ENCODE peak calls at places on chromosomes 2 and 18, in four cellular contexts. G is SK-N-SH, W is sigmoid colon, M is lung. F is an unnamed sample.

GRCh38 chr2:228613133-228613532 is 431.6 kb upstream of the SPHKAP start:
- DNase-seq in G (no peak), W (no peak), M (no peak), F (no peak)

GRCh38 chr2:68387408-68388350 is 22.6 kb downstream of the PLEK start:
- DNase-seq in G (no peak), W (no peak), M (no peak), F (no peak)

GRCh38 chr2:194319222-194319992 is 1337.6 kb upstream of the SLC39A10 start:
- DNase-seq in G (peak), W (no peak), M (no peak), F (no peak)

GRCh38 chr2:69278366-69278765 is 108.7 kb downstream of the GFPT1 start:
- DNase-seq in G (no peak), W (no peak), M (no peak), F (no peak)

GRCh38 chr2:96832751-96833507 is 10.9 kb downstream of the ANKRD23 start:
- DNase-seq in G (no peak), W (peak), M (peak), F (no peak)

GRCh38 chr18:74196220-74197119 is 48.1 kb downstream of the TIMM21 start:
- DNase-seq in G (peak), W (no peak), M (peak), F (peak)

GRCh38 chr2:228474466-228474865 is 293.0 kb upstream of the SPHKAP start:
- DNase-seq in G (no peak), W (no peak), M (no peak), F (no peak)

GRCh38 chr2:239370403-239370802 is 30.4 kb downstream of the HDAC4 start:
- DNase-seq in G (peak), W (peak), M (no peak), F (no peak)

GRCh38 chr18:51195602-51196115 is 1.8 kb downstream of the MEX3C start:
- DNase-seq in G (peak), W (no peak), M (no peak), F (no peak)

GRCh38 chr2:236160366-236161081 is 7.7 kb downstream of the GBX2 start:
- DNase-seq in G (no peak), W (peak), M (no peak), F (no peak)
- H3K4me3 ChIP-seq in G (no peak), W (no peak), M (no peak), F (no peak)

DNA sequence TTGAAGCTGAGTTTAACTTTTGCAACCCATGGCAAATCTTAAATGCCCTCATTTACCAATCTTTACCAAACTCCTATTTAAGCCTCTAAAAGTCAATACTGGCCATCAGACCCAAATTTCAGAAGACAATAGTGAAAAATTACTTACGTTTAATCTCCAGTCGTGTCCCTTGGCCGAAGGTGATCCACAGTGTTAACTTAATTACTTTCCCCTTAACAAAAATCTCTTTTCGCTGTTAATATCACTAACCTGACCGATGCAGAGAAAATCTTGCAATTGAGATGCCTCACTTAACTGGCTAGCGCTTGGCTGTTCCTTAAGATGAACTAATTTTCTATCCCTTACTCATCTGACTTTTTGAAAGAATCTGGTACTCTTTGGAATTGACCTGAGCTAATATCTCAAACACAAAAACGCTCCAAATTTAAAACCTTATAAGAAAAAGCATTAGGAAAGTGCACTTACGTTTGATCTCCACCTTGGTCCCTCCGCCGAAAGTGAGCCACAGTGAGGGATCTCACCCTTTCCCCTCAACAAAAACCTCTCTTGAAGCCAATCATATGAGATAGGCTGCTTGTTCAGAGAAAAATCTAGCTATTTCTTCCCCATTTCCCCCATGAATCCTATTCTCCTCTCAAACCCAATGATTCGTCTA is 169.1 kb downstream of the RPIA start:
- DNase-seq in G (no peak), W (no peak), M (no peak), F (no peak)
- H3K4me3 ChIP-seq in G (no peak), W (no peak), M (no peak), F (no peak)

DNA sequence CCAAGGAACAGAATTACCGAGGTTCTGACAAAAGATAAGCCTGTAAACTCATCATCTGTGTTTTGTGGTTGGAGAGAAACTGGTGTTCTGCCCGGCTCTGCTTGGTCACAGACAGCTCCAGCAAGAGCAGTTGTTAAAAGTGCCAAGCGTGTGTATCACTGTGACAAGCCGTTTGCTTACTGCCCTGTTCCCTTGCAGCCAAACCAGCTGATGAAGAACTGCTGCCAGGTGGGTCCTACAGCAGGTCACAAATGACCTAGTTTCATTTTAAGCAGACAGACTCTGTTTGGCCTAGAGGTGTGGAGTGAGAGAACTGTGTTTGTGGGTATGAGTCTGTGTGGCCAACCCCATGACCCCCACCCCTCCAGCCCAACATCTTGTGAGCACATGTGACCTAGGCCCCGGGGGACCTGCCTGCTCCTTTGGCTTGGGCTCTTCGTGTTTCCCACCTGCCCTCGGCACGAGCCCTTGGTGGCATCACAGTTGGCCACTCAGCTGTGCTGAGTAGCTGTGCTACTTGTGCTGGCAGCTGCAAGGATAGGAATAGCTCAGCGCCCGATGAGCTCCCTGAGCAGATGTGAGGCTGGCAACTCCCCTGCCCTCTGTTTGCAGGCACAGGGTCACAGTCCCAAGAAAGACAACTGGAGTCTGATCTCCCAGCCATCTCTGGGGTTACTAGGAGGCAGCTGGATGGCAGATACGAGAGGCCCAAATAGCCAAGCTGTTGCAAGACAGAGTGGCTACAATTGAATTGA is 9.7 kb downstream of the OXER1 start:
- DNase-seq in G (peak), W (no peak), M (no peak), F (no peak)
- H3K4me3 ChIP-seq in G (no peak), W (no peak), M (no peak), F (no peak)

DNA sequence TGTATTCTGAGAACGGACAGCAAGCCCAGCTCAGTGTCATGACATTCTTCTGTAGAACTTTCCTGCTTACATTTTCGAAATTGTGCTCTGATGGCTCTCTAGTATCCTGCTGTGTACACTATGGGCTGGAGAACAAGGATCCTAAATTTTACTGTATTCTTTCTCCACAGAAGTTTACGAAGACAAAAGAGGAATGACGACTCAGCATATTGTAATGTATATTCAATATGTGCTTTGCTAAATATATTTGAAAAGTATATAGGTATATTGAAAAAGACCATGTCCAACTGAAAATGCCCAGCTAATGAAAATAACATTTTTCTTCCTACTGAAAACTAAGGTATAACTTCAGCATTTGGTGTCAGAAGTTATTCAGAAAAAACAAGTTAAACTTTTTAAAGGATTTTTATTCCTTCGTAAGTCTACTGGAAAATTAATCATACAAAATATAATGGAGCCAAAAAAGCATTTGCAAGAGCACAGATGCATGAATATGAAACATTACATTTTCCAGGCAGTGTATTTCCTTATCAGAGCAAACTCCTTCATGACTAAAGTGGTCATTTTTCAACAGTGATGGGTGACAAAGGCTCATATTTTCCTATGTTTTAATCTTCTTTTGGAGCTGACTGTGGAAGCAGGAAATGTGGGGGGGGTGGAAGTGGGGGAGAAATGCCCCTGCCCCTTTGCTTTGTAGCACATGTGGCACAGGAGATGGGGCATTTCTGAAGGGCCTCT is 143.8 kb upstream of the THUMPD2 start:
- DNase-seq in G (no peak), W (no peak), M (no peak), F (no peak)
- H3K4me3 ChIP-seq in G (no peak), W (no peak), M (no peak), F (no peak)

DNA sequence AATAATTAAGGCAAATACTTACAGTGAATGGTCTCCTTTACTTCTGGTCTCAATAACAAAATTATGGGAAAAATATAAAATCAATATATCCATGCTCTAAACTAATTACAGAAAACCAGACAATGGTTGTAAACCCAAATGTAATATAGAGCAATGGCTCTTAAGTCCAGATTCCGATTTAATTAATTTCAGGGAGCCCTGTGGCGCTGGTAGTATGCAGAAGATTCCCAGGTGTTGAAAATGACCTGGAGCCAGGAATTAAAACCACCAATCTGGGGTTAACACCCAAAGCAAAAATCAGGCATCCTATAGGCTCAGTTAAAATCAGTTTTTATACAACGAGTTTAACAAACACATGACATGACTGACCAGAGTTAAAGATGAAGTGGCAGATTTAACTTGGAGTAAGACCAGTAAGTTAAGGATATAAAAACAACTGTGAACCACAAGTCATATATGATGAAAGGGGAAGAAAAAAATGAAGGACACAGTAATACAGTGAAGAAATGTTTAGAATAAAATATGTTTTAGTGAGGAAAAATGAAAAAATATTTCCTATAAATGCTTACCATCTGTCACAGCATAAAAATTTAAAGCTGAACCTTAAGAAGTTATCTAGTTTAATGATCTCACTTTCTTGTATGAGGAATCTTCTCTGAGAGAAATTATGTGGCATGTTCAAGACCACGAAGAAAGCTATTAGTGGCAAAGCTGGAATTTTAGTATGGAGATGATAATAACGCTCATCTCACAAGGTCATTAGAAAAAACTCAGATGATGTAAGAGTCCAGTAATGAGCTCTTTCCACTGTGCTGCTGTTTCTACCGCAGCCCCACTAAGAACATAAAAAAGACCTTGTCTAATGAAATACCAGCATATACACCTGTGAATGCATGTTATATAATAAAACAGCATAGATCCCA is 45.8 kb upstream of the FLACC1 start:
- DNase-seq in G (no peak), W (no peak), M (no peak), F (no peak)
- H3K4me3 ChIP-seq in G (no peak), W (no peak), M (no peak), F (peak)

DNA sequence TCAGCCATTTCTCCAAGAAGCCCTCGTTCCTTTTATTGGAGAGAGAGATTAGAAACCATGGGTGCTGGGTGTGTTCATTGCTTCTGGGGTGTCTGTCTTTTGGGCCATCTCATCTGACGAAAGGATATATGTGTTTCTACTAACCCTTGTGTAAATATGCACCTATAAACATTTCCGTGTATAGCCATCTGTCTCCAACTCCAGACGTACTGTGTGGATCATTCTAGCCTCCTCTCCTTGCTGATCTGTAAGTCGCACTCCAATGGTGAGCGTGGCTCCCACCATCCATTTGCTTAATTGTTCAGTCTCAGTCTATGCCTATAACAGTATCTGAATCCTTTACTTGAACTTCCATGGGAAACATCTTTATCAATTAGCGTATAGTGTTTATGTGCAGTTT is 1.8 kb downstream of the RBFA start:
- DNase-seq in G (no peak), W (no peak), M (no peak), F (no peak)
- H3K4me3 ChIP-seq in G (no peak), W (no peak), M (no peak), F (peak)

DNA sequence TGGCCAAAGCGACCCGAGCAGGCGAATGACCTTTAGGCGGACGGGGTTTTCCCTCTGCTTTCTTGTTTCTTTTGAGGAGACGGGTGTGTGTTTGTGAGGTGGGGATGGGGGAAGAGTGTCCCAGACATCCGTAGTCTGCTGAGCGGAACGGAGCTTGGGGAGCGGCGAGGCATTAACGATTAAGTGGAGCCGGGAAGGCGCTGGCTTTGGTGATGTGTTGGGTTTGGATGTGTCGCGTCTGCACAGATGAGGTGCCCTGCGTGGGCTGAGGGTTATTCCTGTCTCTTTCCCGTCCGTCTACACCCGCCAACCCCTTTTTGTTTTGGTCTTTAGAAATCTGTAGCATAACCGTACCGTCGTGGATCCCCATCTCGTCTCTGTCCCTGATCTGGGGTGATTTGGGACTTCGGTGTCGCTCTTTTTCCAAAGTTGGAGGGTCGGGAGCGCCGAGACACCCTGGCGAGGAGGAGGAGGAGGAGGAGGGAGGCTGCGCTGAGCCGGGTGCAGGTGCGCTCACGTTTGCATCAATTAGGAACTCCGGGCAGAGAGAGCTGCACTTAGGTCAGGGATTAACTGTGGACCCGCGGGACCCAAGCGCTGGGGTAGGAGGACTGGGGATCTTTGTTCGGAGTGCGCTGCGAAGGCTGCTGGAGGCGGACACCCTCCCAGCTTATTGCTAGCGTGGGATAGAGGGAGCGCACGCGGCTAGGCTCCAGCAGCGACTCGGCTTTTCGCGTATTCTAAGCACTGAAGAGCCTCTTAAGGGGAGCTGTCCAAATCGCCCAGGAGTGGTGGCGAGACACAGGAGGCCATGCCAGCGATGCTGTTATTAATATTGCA is 720.2 kb downstream of the DPP10 start:
- DNase-seq in G (peak), W (no peak), M (no peak), F (no peak)
- H3K4me3 ChIP-seq in G (no peak), W (peak), M (no peak), F (no peak)

GRCh38 chr2:188975497-188976102 is 1.4 kb downstream of the COL3A1 start:
- DNase-seq in G (no peak), W (peak), M (no peak), F (no peak)
- H3K4me3 ChIP-seq in G (peak), W (peak), M (no peak), F (peak)

GRCh38 chr2:73780242-73780582 is 309 bp upstream of the DUSP11 start:
- DNase-seq in G (no peak), W (no peak), M (no peak), F (no peak)
- H3K4me3 ChIP-seq in G (peak), W (peak), M (no peak), F (peak)

DNA sequence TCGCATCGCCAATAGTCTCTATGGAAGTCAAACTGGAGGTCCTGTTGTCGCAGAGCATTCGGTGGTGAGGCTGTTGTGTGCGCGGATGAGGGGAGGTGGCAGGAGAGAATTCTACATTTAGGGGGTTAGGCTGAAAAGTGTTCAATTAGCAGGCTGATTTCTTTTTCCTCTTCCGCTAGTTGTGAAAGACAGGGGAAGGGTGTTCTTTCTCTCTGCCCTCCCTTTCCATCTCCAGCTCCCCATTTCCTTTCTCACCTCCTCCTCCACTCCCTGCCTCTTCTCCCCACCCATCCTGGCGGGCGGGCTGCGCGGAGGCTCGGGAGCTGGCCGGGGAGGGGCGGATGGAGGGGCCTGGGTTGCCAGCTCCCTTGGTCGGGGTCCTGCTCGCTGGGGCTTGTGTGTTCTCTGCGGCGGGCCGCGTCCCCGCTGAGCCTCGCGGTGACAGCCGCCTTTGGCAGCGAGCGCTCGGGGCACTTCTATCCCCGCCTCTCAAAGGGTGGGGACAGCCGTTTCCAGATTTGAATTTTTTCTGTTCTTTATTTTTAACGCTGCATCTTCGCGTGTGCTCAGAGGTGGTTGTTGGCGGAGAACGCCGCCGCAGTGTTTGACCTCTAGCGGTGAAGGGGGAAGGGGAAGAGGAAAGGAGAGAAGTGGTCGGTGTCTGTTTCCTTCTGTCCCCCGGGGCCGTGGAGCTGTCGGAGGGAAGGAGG is 3.6 kb downstream of the SOX11 start:
- DNase-seq in G (peak), W (no peak), M (no peak), F (no peak)
- H3K4me3 ChIP-seq in G (peak), W (peak), M (no peak), F (peak)

F was measured in SK-N-MC.